ENCODE peak calls at places on chromosome 3, in nine cellular contexts. G is activated naive CD8-positive, alpha-beta T cell treated with anti-CD3 and anti-CD28 coated beads for 36 hours; V is NCI-H226; B is GM03348; F is epithelial cell of proximal tubule; N is kidney epithelial cell; U is stimulated activated CD4-positive, alpha-beta T cell treated with anti-CD3 and anti-CD28 coated beads, TNF-alpha, amount 100 ng/mL, for 4 hours; S is NCI-H187; P is AG04450. Y is an unnamed sample.

GRCh38 chr3:86960551-86960950 is 30.4 kb downstream of the VGLL3 start:
- DNase-seq in N (no peak), U (no peak), V (no peak), G (no peak), F (no peak), P (no peak), B (no peak), S (no peak), Y (no peak)

GRCh38 chr3:48186993-48187578 is 1.1 kb downstream of the CDC25A start:
- DNase-seq in V (no peak), F (no peak), N (peak; percentile 2), B (no peak), P (no peak), G (no peak), U (no peak), S (no peak), Y (no peak)

GRCh38 chr3:40504636-40505430 is 1.0 kb upstream of the ZNF620 start:
- DNase-seq in S (no peak), U (no peak), P (peak; percentile 82), B (peak; percentile 85), N (peak; percentile 92), F (peak; percentile 98), G (no peak), V (peak; percentile 98), Y (no peak)

GRCh38 chr3:58562498-58562897 is 14.7 kb downstream of the FAM107A start:
- DNase-seq in S (no peak), V (no peak), F (no peak), U (no peak), B (no peak), P (no peak), N (no peak), G (no peak), Y (no peak)

GRCh38 chr3:141877911-141878310 is 1.5 kb downstream of the ATP1B3 start:
- DNase-seq in N (no peak), S (no peak), F (no peak), U (no peak), G (no peak), V (peak; percentile 34), B (peak; percentile 22), P (no peak), Y (no peak)

GRCh38 chr3:20080956-20081554 is 40.8 kb downstream of the KAT2B start:
- DNase-seq in B (no peak), P (no peak), U (no peak), V (peak; percentile 40), G (peak; percentile 2), F (no peak), N (no peak), S (no peak), Y (no peak)

GRCh38 chr3:79040701-79041100 is 727.1 kb downstream of the ROBO1 start:
- DNase-seq in V (peak; percentile 91), B (peak; percentile 68), S (no peak), P (peak; percentile 23), U (no peak), F (no peak), N (no peak), G (no peak), Y (no peak)

GRCh38 chr3:147191795-147192385 is 214.5 kb downstream of the ZIC4 start:
- DNase-seq in B (peak; percentile 29), U (no peak), S (no peak), G (no peak), P (peak; percentile 61), V (peak; percentile 26), N (peak; percentile 9), F (peak; percentile 16), Y (no peak)

GRCh38 chr3:53795176-53795575 is 51.0 kb downstream of the CHDH start:
- DNase-seq in U (no peak), S (no peak), P (no peak), N (no peak), G (no peak), V (no peak), B (no peak), F (no peak), Y (no peak)

GRCh38 chr3:17741621-17742091 is 775 bp downstream of the TBC1D5 start:
- DNase-seq in U (no peak), N (no peak), P (no peak), S (no peak), V (no peak), B (no peak), F (no peak), G (no peak), Y (no peak)

GRCh38 chr3:52195823-52196331 is 2.1 kb upstream of the ALAS1 start:
- DNase-seq in G (no peak), B (peak; percentile 84), V (peak; percentile 79), N (no peak), S (no peak), P (no peak), U (no peak), F (peak; percentile 47), Y (no peak)

GRCh38 chr3:111765136-111765535 is 93.9 kb upstream of the PHLDB2 start:
- DNase-seq in U (no peak), B (no peak), P (no peak), V (no peak), S (no peak), F (no peak), G (no peak), N (no peak), Y (no peak)

GRCh38 chr3:191051037-191051436 is 148.0 kb upstream of the OSTN start:
- DNase-seq in B (peak; percentile 51), G (no peak), U (no peak), P (no peak), S (no peak), N (no peak), V (no peak), F (no peak), Y (no peak)

GRCh38 chr3:47586746-47587145 is 8.1 kb upstream of the CSPG5 start:
- DNase-seq in P (no peak), B (no peak), U (no peak), G (no peak), N (no peak), S (no peak), F (no peak), V (no peak), Y (no peak)

GRCh38 chr3:195855471-195856409 is 44.0 kb upstream of the MUC4 start:
- DNase-seq in S (no peak), G (no peak), V (no peak), N (no peak), F (no peak), U (no peak), B (no peak), P (no peak), Y (no peak)

GRCh38 chr3:57951106-57951882 is 56.9 kb upstream of the FLNB start:
- DNase-seq in S (no peak), P (peak; percentile 46), B (peak; percentile 84), F (no peak), N (peak; percentile 62), U (no peak), G (peak; percentile 10), V (peak; percentile 59), Y (no peak)

GRCh38 chr3:98977520-98977919 is 76.0 kb upstream of the DCBLD2 start:
- DNase-seq in B (peak; percentile 55), F (peak; percentile 98), N (peak; percentile 97), S (no peak), G (no peak), P (peak; percentile 52), U (no peak), V (peak; percentile 92), Y (no peak)

GRCh38 chr3:52153389-52154096 is 680 bp downstream of the POC1A start:
- DNase-seq in P (no peak), N (no peak), B (peak; percentile 61), U (no peak), F (no peak), G (peak; percentile 12), S (peak; percentile 5), V (peak; percentile 72), Y (no peak)

Y was measured in activated naive CD4-positive, alpha-beta T cell treated with anti-CD3 and anti-CD28 coated beads, Interleukin-2, amount 50 U/mL, for 72 hours.